ENCODE peak calls at places on chromosomes 7 and 10, in four cellular contexts. A is GM12878, L is H1, N is HepG2. D is an unnamed sample. For H3K4me1, the result is how much of the 10 kb centered on the place peaks cover.

GRCh38 chr7:111752022-111752582 is 189.8 kb upstream of the IMMP2L start:
- DNase-seq in A (no peak), L (no peak), N (peak), D (peak)

GRCh38 chr10:100733319-100733718 is 12.1 kb upstream of the PAX2 start:
- DNase-seq in A (no peak), L (no peak), N (no peak), D (no peak)

GRCh38 chr10:6162589-6163356 is 40.0 kb upstream of the PFKFB3 start:
- DNase-seq in A (no peak), L (no peak), N (no peak), D (no peak)

GRCh38 chr10:30114871-30115270 is 55.5 kb upstream of the JCAD start:
- DNase-seq in A (no peak), L (no peak), N (no peak), D (no peak)

GRCh38 chr7:1193593-1194424 is 33.8 kb upstream of the ZFAND2A start:
- DNase-seq in A (no peak), L (no peak), N (no peak), D (no peak)

GRCh38 chr7:37947840-37948198 is 27.4 kb downstream of the EPDR1 start:
- DNase-seq in A (no peak), L (no peak), N (no peak), D (no peak)

GRCh38 chr10:480928-481551 is 208.4 kb downstream of the DIP2C start:
- DNase-seq in A (no peak), L (no peak), N (no peak), D (no peak)

GRCh38 chr10:103595933-103596726 is 102.6 kb downstream of the NEURL1 start:
- DNase-seq in A (no peak), L (no peak), N (no peak), D (no peak)

GRCh38 chr10:103746598-103746997 is 108.8 kb downstream of the SH3PXD2A start:
- DNase-seq in A (no peak), L (no peak), N (no peak), D (no peak)

GRCh38 chr7:127107601-127108007 is 145.1 kb downstream of the GRM8 start:
- DNase-seq in A (peak), L (no peak), N (peak), D (peak)

GRCh38 chr10:76309744-76310441 is 878.5 kb downstream of the LRMDA start:
- DNase-seq in A (no peak), L (no peak), N (no peak), D (no peak)

GRCh38 chr7:88269606-88270005 is 37.1 kb downstream of the STEAP4 start:
- DNase-seq in A (no peak), L (no peak), N (no peak), D (no peak)

GRCh38 chr7:158043461-158044155 is 544.0 kb downstream of the PTPRN2 start:
- DNase-seq in A (no peak), L (no peak), N (no peak), D (no peak)

GRCh38 chr10:3828404-3829192 is 43.6 kb upstream of the KLF6 start:
- DNase-seq in A (no peak), L (no peak), N (no peak), D (no peak)

GRCh38 chr7:47148541-47149207 is 433.2 kb downstream of the TNS3 start:
- DNase-seq in A (no peak), L (no peak), N (no peak), D (no peak)

GRCh38 chr7:132815696-132816334 is 239.5 kb upstream of the PLXNA4 start:
- DNase-seq in A (no peak), L (no peak), N (no peak), D (no peak)

GRCh38 chr10:29119374-29119773 is 169.5 kb upstream of the LYZL1 start:
- DNase-seq in A (no peak), L (peak), N (peak), D (peak)

GRCh38 chr7:119664601-119665000 is 608.4 kb upstream of the KCND2 start:
- DNase-seq in A (no peak), L (no peak), N (no peak), D (no peak)

GRCh38 chr10:119421887-119422684 is 120.4 kb downstream of the RGS10 start:
- DNase-seq in A (no peak), L (no peak), N (no peak), D (no peak)

GRCh38 chr7:86786376-86786775 is 142.7 kb downstream of the GRM3 start:
- DNase-seq in A (no peak), L (no peak), N (no peak), D (no peak)

GRCh38 chr7:64307254-64308018 is 6.3 kb upstream of the ZNF736 start:
- DNase-seq in A (peak), L (no peak), N (no peak), D (peak)

GRCh38 chr10:102752266-102752930 is 8.7 kb downstream of the WBP1L start:
- DNase-seq in A (no peak), L (no peak), N (peak), D (no peak)

GRCh38 chr10:129652021-129652420 is 185.0 kb downstream of the MGMT start:
- DNase-seq in A (no peak), L (no peak), N (no peak), D (no peak)

GRCh38 chr7:127888411-127888810 is 142.8 kb downstream of the LRRC4 start:
- DNase-seq in A (no peak), L (no peak), N (no peak), D (no peak)

DNA sequence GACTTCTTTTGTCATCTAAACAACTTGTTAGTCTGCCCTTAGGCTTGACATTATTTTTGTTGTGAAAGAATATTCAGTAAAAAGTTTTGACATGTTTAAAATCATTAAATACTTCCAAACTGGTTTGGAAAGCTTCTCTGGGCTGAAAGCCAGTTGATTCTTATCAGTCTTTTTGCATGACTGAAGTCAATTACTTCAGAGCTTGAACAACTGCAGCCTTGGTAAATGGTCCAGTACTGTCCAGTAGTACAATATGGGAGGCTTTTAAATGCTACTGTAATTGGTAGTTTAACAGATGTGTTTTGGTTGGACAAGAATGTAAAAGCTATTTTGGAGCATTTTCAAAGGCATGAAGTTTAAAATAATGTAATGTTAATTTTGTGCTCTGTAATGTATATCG is 103.4 kb downstream of the SDK1 start:
- DNase-seq in A (no peak), L (no peak), N (no peak), D (no peak)
- TF ChIP-seq SUZ12 in A (no peak), L (no peak), N (no peak), D (no peak)

GRCh38 chr7:45971661-45972175 is 50.6 kb upstream of the IGFBP3 start:
- DNase-seq in A (no peak), L (no peak), N (no peak), D (no peak)
- H3K9ac ChIP-seq in A (no peak), L (no peak), N (no peak), D (no peak)

GRCh38 chr7:130476287-130477001 is 15.4 kb upstream of the MEST start:
- DNase-seq in A (peak), L (no peak), N (no peak), D (no peak)
- H3K4me1 ChIP-seq in A (under half), L (under half), N (under half), D (under half)

DNA sequence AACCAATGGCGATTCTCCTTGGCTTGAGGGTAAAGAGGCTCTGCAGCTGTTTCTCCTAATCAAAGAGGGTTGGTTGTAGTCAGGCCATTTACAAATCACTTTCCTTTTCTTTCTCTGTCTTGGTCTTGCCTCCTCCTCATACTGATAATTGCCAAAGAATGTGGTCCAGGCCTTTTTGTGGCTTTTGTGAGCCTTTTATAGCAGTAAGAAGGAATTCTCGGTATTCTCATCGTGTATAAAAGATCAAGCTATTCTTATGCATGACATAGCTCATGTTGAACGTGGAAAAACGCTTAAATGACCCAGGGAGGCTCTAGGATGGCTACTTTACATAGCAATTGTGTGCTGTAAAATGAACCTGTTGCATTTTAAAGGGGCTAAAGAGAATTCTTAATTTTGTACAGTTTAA is 62.6 kb downstream of the RBM20 start:
- DNase-seq in A (no peak), L (peak), N (no peak), D (peak)
- TF ChIP-seq SUZ12 in A (no peak), L (no peak), N (no peak), D (no peak)

GRCh38 chr10:126387931-126388911 is at the start of gene ADAM12:
- DNase-seq in A (no peak), L (no peak), N (no peak), D (no peak)
- H3K9ac ChIP-seq in A (no peak), L (no peak), N (no peak), D (peak)